ENCODE peak calls at places on chromosomes 16 and 17, in ten cellular contexts. T, Q, E, X, V, B, O, R, P and F are unnamed samples.
A peak's percentile ranks its signal among the peaks of the same experiment; 100 is the strongest.

GRCh38 chr17:54180919-54181318 is 358.2 kb downstream of the KIF2B start:
- DNase-seq in X (no peak), P (peak; percentile 7), R (no peak), B (no peak), T (no peak), V (no peak), O (no peak), E (no peak), Q (no peak), F (no peak)

GRCh38 chr16:59593256-59593655 is 859.1 kb upstream of the GOT2 start:
- DNase-seq in V (peak; percentile 63), O (peak; percentile 77), X (peak; percentile 31), Q (no peak), B (peak; percentile 52), T (no peak), P (no peak), E (no peak), R (no peak), F (no peak)

GRCh38 chr17:80029235-80029974 is 6.3 kb downstream of the TBC1D16 start:
- DNase-seq in Q (no peak), E (no peak), O (peak; percentile 16), T (no peak), R (peak; percentile 93), X (peak; percentile 92), V (peak; percentile 86), P (no peak), B (peak; percentile 78), F (no peak)

GRCh38 chr17:34757106-34757505 is 177.7 kb downstream of the TMEM132E start:
- DNase-seq in B (peak; percentile 25), E (no peak), O (no peak), T (no peak), X (no peak), V (peak; percentile 5), Q (no peak), R (peak; percentile 65), P (no peak), F (no peak)

GRCh38 chr17:31492880-31493655 is 101.6 kb downstream of the RAB11FIP4 start:
- DNase-seq in T (no peak), E (no peak), P (peak; percentile 59), B (no peak), Q (no peak), X (no peak), V (peak; percentile 26), O (no peak), R (no peak), F (peak; percentile 64)

GRCh38 chr17:16282522-16282921 is 65.5 kb downstream of the PIGL start:
- DNase-seq in R (peak; percentile 18), B (peak; percentile 93), O (peak; percentile 69), X (peak; percentile 50), T (no peak), E (no peak), V (peak; percentile 92), P (no peak), Q (peak; percentile 60), F (no peak)

GRCh38 chr16:14155572-14156213 is 84.6 kb downstream of the MRTFB start:
- DNase-seq in Q (no peak), O (no peak), P (no peak), X (no peak), R (no peak), T (no peak), V (no peak), E (no peak), B (no peak), F (no peak)

GRCh38 chr17:38982858-38983746 is 15.9 kb upstream of the FBXO47 start:
- DNase-seq in B (peak; percentile 68), E (no peak), P (no peak), Q (peak; percentile 79), O (no peak), X (peak; percentile 63), R (no peak), V (peak; percentile 81), T (peak; percentile 41), F (peak; percentile 53)

GRCh38 chr17:61411114-61411943 is 11.7 kb downstream of the TBX2 start:
- DNase-seq in Q (no peak), V (peak; percentile 76), R (peak; percentile 91), E (no peak), B (peak; percentile 74), X (peak; percentile 80), O (no peak), T (no peak), P (no peak), F (no peak)

GRCh38 chr17:77083547-77083946 is 57.2 kb upstream of the SEC14L1 start:
- DNase-seq in Q (no peak), T (no peak), R (no peak), B (no peak), V (no peak), X (no peak), E (no peak), P (no peak), O (no peak), F (no peak)

GRCh38 chr16:24957887-24958286 is 57.3 kb downstream of the ARHGAP17 start:
- DNase-seq in P (no peak), O (no peak), B (no peak), T (no peak), V (no peak), X (no peak), Q (no peak), E (no peak), R (no peak), F (no peak)

GRCh38 chr17:4823373-4824089 is 9.6 kb upstream of the MINK1 start:
- DNase-seq in B (no peak), X (no peak), V (no peak), T (no peak), R (no peak), Q (no peak), P (no peak), E (no peak), O (no peak), F (no peak)

GRCh38 chr16:14302031-14302398 is 230.9 kb downstream of the MRTFB start:
- DNase-seq in Q (peak; percentile 63), R (no peak), P (no peak), V (peak; percentile 91), X (peak; percentile 82), O (no peak), E (no peak), B (peak; percentile 73), T (no peak), F (peak; percentile 72)

GRCh38 chr16:30473231-30474061 is 904 bp downstream of the ITGAL start:
- DNase-seq in O (no peak), X (no peak), Q (no peak), B (no peak), P (no peak), T (no peak), E (no peak), R (no peak), V (no peak), F (peak; percentile 61)

GRCh38 chr17:40520991-40521453 is 19.6 kb upstream of the TNS4 start:
- DNase-seq in V (no peak), T (no peak), R (peak; percentile 71), B (no peak), P (no peak), O (no peak), Q (no peak), X (no peak), E (no peak), F (no peak)

GRCh38 chr17:6514371-6514770 is 42.0 kb downstream of the PITPNM3 start:
- DNase-seq in V (peak; percentile 29), P (no peak), T (no peak), O (no peak), X (no peak), B (peak; percentile 64), E (no peak), R (no peak), Q (no peak), F (no peak)

GRCh38 chr17:61658183-61658582 is 67.2 kb upstream of the NACA2 start:
- DNase-seq in Q (no peak), V (no peak), T (no peak), E (no peak), O (no peak), P (no peak), B (no peak), X (no peak), R (no peak), F (no peak)

GRCh38 chr17:72250206-72250605 is 129.4 kb downstream of the SOX9 start:
- DNase-seq in P (no peak), T (no peak), B (no peak), E (no peak), X (no peak), V (no peak), O (no peak), R (no peak), Q (no peak), F (no peak)

GRCh38 chr17:5629133-5629532 is 44.8 kb upstream of the NLRP1 start:
- DNase-seq in X (no peak), E (peak; percentile 21), Q (no peak), R (no peak), O (no peak), V (peak; percentile 9), B (no peak), T (no peak), P (no peak), F (no peak)

GRCh38 chr17:17979778-17980177 is 7.1 kb downstream of the DRC3 start:
- DNase-seq in X (no peak), O (no peak), P (no peak), R (no peak), E (no peak), Q (no peak), V (no peak), B (no peak), T (no peak), F (no peak)